ENCODE peak calls at places on chromosomes 5 and 9, in four cellular contexts. One of them, this sample, is unnamed. For H3K36me3 and H3K4me1, the result is how much of the 10 kb centered on the place peaks cover.

GRCh38 chr5:99815-100214 is 7.8 kb downstream of the PLEKHG4B start:
- DNase-seq in body of pancreas: no peak
- DNase-seq in Peyer's patch: no peak
- DNase-seq in heart right ventricle: no peak
- DNase-seq in this sample: no peak

GRCh38 chr5:64437496-64437895 is 68.3 kb upstream of the RGS7BP start:
- DNase-seq in body of pancreas: no peak
- DNase-seq in heart right ventricle: no peak
- DNase-seq in Peyer's patch: no peak
- DNase-seq in this sample: no peak

GRCh38 chr5:88719434-88719833 is 163.6 kb downstream of the MEF2C start:
- DNase-seq in heart right ventricle: no peak
- DNase-seq in body of pancreas: no peak
- DNase-seq in Peyer's patch: no peak
- DNase-seq in this sample: no peak

GRCh38 chr5:140182803-140183367 is 7.9 kb downstream of the CYSTM1 start:
- DNase-seq in heart right ventricle: no peak
- DNase-seq in body of pancreas: peak
- DNase-seq in Peyer's patch: no peak
- DNase-seq in this sample: peak

GRCh38 chr9:68577778-68578591 is 37.3 kb upstream of the TMEM252 start:
- DNase-seq in body of pancreas: no peak
- DNase-seq in heart right ventricle: no peak
- DNase-seq in Peyer's patch: no peak
- DNase-seq in this sample: no peak

GRCh38 chr5:77133061-77133758 is 46.1 kb upstream of the ZBED3 start:
- DNase-seq in Peyer's patch: peak
- DNase-seq in heart right ventricle: peak
- DNase-seq in body of pancreas: peak
- DNase-seq in this sample: peak

GRCh38 chr5:135543151-135543818 is 7.5 kb upstream of the NEUROG1 start:
- DNase-seq in heart right ventricle: no peak
- DNase-seq in Peyer's patch: no peak
- DNase-seq in body of pancreas: no peak
- DNase-seq in this sample: no peak

GRCh38 chr9:99298660-99299059 is 76.6 kb downstream of the SEC61B start:
- DNase-seq in heart right ventricle: no peak
- DNase-seq in body of pancreas: no peak
- DNase-seq in Peyer's patch: no peak
- DNase-seq in this sample: no peak

GRCh38 chr5:159737263-159737662 is 179.0 kb upstream of the ADRA1B start:
- DNase-seq in body of pancreas: peak
- DNase-seq in Peyer's patch: no peak
- DNase-seq in heart right ventricle: no peak
- DNase-seq in this sample: no peak

GRCh38 chr9:85522459-85523092 is 219.2 kb downstream of the AGTPBP1 start:
- DNase-seq in heart right ventricle: peak
- DNase-seq in body of pancreas: peak
- DNase-seq in Peyer's patch: no peak
- DNase-seq in this sample: peak

GRCh38 chr5:90965110-90965676 is 406.6 kb downstream of the ADGRV1 start:
- DNase-seq in Peyer's patch: no peak
- DNase-seq in heart right ventricle: no peak
- DNase-seq in body of pancreas: no peak
- DNase-seq in this sample: no peak

GRCh38 chr5:168472329-168472728 is 13.9 kb upstream of the RARS1 start:
- DNase-seq in body of pancreas: peak
- DNase-seq in heart right ventricle: no peak
- DNase-seq in Peyer's patch: no peak
- DNase-seq in this sample: no peak

GRCh38 chr9:36346578-36346977 is 53.5 kb downstream of the RNF38 start:
- DNase-seq in heart right ventricle: no peak
- DNase-seq in Peyer's patch: no peak
- DNase-seq in body of pancreas: no peak
- DNase-seq in this sample: no peak
- H3K36me3 ChIP-seq in heart right ventricle: under half
- H3K36me3 ChIP-seq in Peyer's patch: under half
- H3K36me3 ChIP-seq in body of pancreas: under half
- H3K36me3 ChIP-seq in this sample: under half

DNA sequence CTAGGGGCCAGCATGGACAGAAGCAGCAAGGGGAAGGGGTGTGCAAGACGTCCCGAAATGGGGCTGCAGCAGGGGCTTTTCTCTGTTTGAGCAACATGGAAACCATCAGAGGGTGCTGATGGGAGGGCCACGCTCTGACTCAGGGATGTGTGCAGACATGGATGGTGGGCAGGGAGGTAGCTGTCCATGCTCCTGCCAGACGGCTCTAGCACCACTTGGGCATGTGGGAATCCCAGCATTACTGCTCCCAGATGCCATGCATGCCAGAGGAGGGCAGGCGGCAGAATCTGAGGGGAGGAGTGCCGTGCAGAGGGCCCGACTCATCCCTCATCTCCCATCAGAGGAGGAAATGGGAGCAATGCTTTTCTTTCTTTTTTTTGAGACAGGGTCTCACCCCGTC is 45.6 kb upstream of the SLC25A51 start:
- DNase-seq in heart right ventricle: no peak
- DNase-seq in Peyer's patch: no peak
- DNase-seq in body of pancreas: no peak
- DNase-seq in this sample: no peak
- H3K4me1 ChIP-seq in heart right ventricle: half or more
- H3K4me1 ChIP-seq in Peyer's patch: under half
- H3K4me1 ChIP-seq in body of pancreas: under half
- H3K4me1 ChIP-seq in this sample: under half

DNA sequence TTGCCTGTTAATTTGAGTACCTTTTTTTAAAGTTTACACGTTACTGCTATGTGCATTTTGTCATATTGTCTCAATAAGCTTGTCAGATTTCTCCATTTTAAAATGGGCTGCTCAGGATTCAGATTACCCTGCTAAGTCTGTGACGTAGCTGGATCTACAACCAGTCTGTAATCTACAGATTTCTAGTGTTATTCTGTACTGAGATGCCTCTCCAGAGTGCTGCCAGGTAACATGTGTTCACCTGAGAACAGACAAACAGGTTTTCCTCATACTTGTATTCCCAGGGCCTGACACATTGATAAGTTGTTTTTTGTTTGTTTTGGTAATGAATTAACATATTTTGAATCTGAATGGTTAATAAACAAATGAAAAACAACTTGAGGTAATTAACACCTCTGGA is 15.3 kb downstream of the RAB24 start:
- DNase-seq in heart right ventricle: no peak
- DNase-seq in Peyer's patch: no peak
- DNase-seq in body of pancreas: no peak
- DNase-seq in this sample: no peak
- H3K36me3 ChIP-seq in heart right ventricle: under half
- H3K36me3 ChIP-seq in Peyer's patch: under half
- H3K36me3 ChIP-seq in body of pancreas: under half
- H3K36me3 ChIP-seq in this sample: under half

GRCh38 chr5:150506571-150507282 is 1.2 kb upstream of the NDST1 start:
- DNase-seq in Peyer's patch: no peak
- DNase-seq in heart right ventricle: no peak
- DNase-seq in body of pancreas: no peak
- DNase-seq in this sample: no peak

GRCh38 chr5:150503977-150504620 is 3.8 kb upstream of the NDST1 start:
- DNase-seq in Peyer's patch: no peak
- DNase-seq in heart right ventricle: peak
- DNase-seq in body of pancreas: peak
- DNase-seq in this sample: peak

GRCh38 chr5:150503386-150503785 is 4.5 kb upstream of the NDST1 start:
- DNase-seq in Peyer's patch: no peak
- DNase-seq in heart right ventricle: no peak
- DNase-seq in body of pancreas: peak
- DNase-seq in this sample: no peak

GRCh38 chr5:150505816-150506215 is 2.1 kb upstream of the NDST1 start:
- DNase-seq in body of pancreas: no peak
- DNase-seq in heart right ventricle: no peak
- DNase-seq in Peyer's patch: no peak
- DNase-seq in this sample: no peak

GRCh38 chr5:150505041-150505511 is 2.9 kb upstream of the NDST1 start:
- DNase-seq in body of pancreas: no peak
- DNase-seq in heart right ventricle: no peak
- DNase-seq in Peyer's patch: no peak
- DNase-seq in this sample: no peak
- H3K4me1 ChIP-seq in body of pancreas: half or more
- H3K4me1 ChIP-seq in heart right ventricle: half or more
- H3K4me1 ChIP-seq in Peyer's patch: half or more
- H3K4me1 ChIP-seq in this sample: half or more

DNA sequence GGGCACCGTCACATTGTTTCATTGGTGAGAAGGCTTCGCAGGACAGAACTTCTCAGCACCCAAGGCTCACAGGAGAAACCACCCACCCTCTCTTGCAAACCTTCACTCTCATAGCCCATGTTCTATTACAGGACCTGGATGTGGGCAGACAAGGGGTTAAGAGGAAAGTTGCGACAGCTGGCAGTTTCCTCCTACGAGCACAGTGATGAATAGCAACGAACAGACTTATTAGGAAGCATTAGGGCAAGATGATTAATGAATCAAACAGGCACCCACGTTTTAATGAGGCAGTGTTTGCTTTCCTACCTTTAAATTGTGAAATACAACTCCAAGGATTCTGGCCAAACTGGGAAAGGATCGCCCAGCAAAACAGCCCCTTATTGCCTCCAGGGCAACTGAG is 339.3 kb downstream of the DRD1 start:
- DNase-seq in body of pancreas: no peak
- DNase-seq in Peyer's patch: no peak
- DNase-seq in heart right ventricle: no peak
- DNase-seq in this sample: no peak
- H3K36me3 ChIP-seq in body of pancreas: under half
- H3K36me3 ChIP-seq in Peyer's patch: under half
- H3K36me3 ChIP-seq in heart right ventricle: under half
- H3K36me3 ChIP-seq in this sample: under half

GRCh38 chr9:113480612-113481011 is 17.1 kb downstream of the RGS3 start:
- DNase-seq in body of pancreas: no peak
- DNase-seq in heart right ventricle: no peak
- DNase-seq in Peyer's patch: no peak
- DNase-seq in this sample: no peak
- H3K4me1 ChIP-seq in body of pancreas: under half
- H3K4me1 ChIP-seq in heart right ventricle: half or more
- H3K4me1 ChIP-seq in Peyer's patch: under half
- H3K4me1 ChIP-seq in this sample: under half

GRCh38 chr9:137813167-137813566 is 64.4 kb upstream of the CACNA1B start:
- DNase-seq in heart right ventricle: no peak
- DNase-seq in Peyer's patch: no peak
- DNase-seq in body of pancreas: no peak
- DNase-seq in this sample: no peak
- H3K36me3 ChIP-seq in heart right ventricle: under half
- H3K36me3 ChIP-seq in Peyer's patch: under half
- H3K36me3 ChIP-seq in body of pancreas: under half
- H3K36me3 ChIP-seq in this sample: under half

DNA sequence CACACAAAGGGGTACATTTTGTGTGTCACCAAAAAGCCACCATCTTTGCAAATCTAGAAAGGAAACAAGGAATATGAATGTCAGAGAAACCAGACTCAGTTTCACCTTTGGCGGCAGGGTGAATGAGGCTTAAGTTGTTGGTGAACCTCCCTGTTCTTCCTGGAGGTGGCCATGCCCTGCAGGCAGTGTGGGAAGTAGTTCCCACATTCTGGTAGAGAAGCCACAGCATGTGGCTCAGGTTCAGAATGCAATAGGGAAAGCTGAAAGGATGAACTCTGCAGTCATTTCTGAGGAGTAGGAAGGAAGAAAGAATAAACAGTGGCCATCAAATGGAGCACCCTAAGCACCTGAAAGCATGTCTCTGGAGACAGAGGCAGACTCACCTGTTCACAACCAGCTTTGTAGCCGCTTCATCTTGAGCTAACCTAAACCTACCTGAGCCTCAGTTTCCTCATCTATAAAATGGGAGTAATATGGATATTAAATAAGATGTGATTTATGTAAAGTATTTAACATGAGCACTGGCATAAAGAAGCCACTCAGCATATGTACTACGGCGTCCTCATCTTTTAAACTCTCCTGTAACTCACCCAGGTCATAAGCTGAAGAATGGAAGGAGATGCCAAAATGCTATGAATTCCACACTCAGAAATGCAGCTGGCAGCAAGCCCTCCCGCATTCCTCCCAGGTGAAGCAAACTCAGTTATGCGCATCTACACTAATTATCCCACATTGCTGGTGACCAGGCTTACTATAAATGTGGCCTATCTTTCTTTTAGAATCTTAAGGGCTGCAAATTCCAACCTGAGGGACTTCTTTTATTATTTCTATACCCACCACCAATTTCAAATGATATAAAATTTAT is 86.0 kb downstream of the ZNF608 start:
- DNase-seq in Peyer's patch: no peak
- DNase-seq in heart right ventricle: no peak
- DNase-seq in body of pancreas: peak
- DNase-seq in this sample: peak
- H3K4me1 ChIP-seq in Peyer's patch: half or more
- H3K4me1 ChIP-seq in heart right ventricle: half or more
- H3K4me1 ChIP-seq in body of pancreas: half or more
- H3K4me1 ChIP-seq in this sample: under half

GRCh38 chr9:33264473-33265177 is at the start of the genes BAG1 and CHMP5:
- DNase-seq in Peyer's patch: peak
- DNase-seq in heart right ventricle: peak
- DNase-seq in body of pancreas: peak
- DNase-seq in this sample: peak
- H3K36me3 ChIP-seq in Peyer's patch: under half
- H3K36me3 ChIP-seq in heart right ventricle: under half
- H3K36me3 ChIP-seq in body of pancreas: under half
- H3K36me3 ChIP-seq in this sample: under half

GRCh38 chr5:172852490-172853354 is 18.7 kb downstream of the ERGIC1 start:
- DNase-seq in Peyer's patch: no peak
- DNase-seq in body of pancreas: no peak
- DNase-seq in heart right ventricle: no peak
- DNase-seq in this sample: no peak

GRCh38 chr5:172848419-172848818 is 14.4 kb downstream of the ERGIC1 start:
- DNase-seq in Peyer's patch: no peak
- DNase-seq in heart right ventricle: no peak
- DNase-seq in body of pancreas: no peak
- DNase-seq in this sample: no peak

GRCh38 chr5:172850454-172850797 is 16.4 kb downstream of the ERGIC1 start:
- DNase-seq in heart right ventricle: no peak
- DNase-seq in Peyer's patch: no peak
- DNase-seq in body of pancreas: no peak
- DNase-seq in this sample: no peak

GRCh38 chr5:172846677-172847076 is 12.6 kb downstream of the ERGIC1 start:
- DNase-seq in heart right ventricle: no peak
- DNase-seq in Peyer's patch: no peak
- DNase-seq in body of pancreas: no peak
- DNase-seq in this sample: no peak

GRCh38 chr5:172849636-172850453 is 15.8 kb downstream of the ERGIC1 start:
- DNase-seq in heart right ventricle: no peak
- DNase-seq in body of pancreas: no peak
- DNase-seq in Peyer's patch: peak
- DNase-seq in this sample: no peak
- H3K4me1 ChIP-seq in heart right ventricle: half or more
- H3K4me1 ChIP-seq in body of pancreas: under half
- H3K4me1 ChIP-seq in Peyer's patch: half or more
- H3K4me1 ChIP-seq in this sample: under half